ENCODE peak calls at places on chromosomes 6 and 20, in four cellular contexts. P is H1, K is sigmoid colon, H is GM12878. I is an unnamed sample.

GRCh38 chr6:15927531-15928230 is 201.2 kb upstream of the MYLIP start:
- DNase-seq in K (no peak), H (no peak), P (no peak), I (no peak)

GRCh38 chr6:159979136-159979874 is 10.4 kb downstream of the IGF2R start:
- DNase-seq in H (peak; percentile 75), K (no peak), P (no peak), I (no peak)

GRCh38 chr6:40399888-40400468 is 187.2 kb downstream of the LRFN2 start:
- DNase-seq in P (no peak), H (no peak), K (no peak), I (no peak)

GRCh38 chr20:44247131-44247571 is at the start of gene GDAP1L1:
- DNase-seq in P (peak; percentile 80), H (no peak), K (no peak), I (no peak)

GRCh38 chr6:3561745-3562144 is 104.9 kb upstream of the SLC22A23 start:
- DNase-seq in H (no peak), P (no peak), K (no peak), I (no peak)

GRCh38 chr20:10521068-10521834 is 86.1 kb downstream of the SLX4IP start:
- DNase-seq in K (peak; percentile 82), H (no peak), P (no peak), I (no peak)

GRCh38 chr6:54366647-54367327 is 58.5 kb downstream of the TINAG start:
- DNase-seq in K (no peak), H (no peak), P (no peak), I (no peak)

GRCh38 chr6:116267879-116268588 is 11.7 kb downstream of the TSPYL1 start:
- DNase-seq in P (no peak), H (no peak), K (no peak), I (no peak)

GRCh38 chr6:123742626-123743025 is 61.0 kb upstream of the NKAIN2 start:
- DNase-seq in P (no peak), K (no peak), H (no peak), I (no peak)

GRCh38 chr20:11717562-11717961 is 200.1 kb upstream of the BTBD3 start:
- DNase-seq in H (no peak), K (no peak), P (no peak), I (no peak)

GRCh38 chr6:20846602-20847028 is 312.4 kb downstream of the CDKAL1 start:
- DNase-seq in K (no peak), H (peak; percentile 21), P (no peak), I (no peak)

GRCh38 chr6:31129130-31129529 is 8.9 kb upstream of the CDSN start:
- DNase-seq in H (no peak), P (no peak), K (no peak), I (no peak)

GRCh38 chr6:133945158-133945557 is 7.9 kb upstream of the TBPL1 start:
- DNase-seq in H (no peak), P (no peak), K (no peak), I (no peak)

GRCh38 chr6:137261393-137262154 is 42.4 kb upstream of the IFNGR1 start:
- DNase-seq in H (peak; percentile 72), K (no peak), P (no peak), I (no peak)

GRCh38 chr6:138774370-138774769 is 801 bp downstream of the CCDC28A start:
- DNase-seq in K (no peak), P (no peak), H (no peak), I (no peak)

GRCh38 chr6:21931641-21932335 is 338.2 kb downstream of the SOX4 start:
- DNase-seq in K (no peak), H (no peak), P (no peak), I (no peak)

GRCh38 chr6:21933351-21933750 is 339.8 kb downstream of the SOX4 start:
- DNase-seq in H (no peak), P (no peak), K (no peak), I (no peak)

GRCh38 chr6:21924002-21924401 is 330.5 kb downstream of the SOX4 start:
- DNase-seq in P (no peak), K (no peak), H (no peak), I (no peak)

DNA sequence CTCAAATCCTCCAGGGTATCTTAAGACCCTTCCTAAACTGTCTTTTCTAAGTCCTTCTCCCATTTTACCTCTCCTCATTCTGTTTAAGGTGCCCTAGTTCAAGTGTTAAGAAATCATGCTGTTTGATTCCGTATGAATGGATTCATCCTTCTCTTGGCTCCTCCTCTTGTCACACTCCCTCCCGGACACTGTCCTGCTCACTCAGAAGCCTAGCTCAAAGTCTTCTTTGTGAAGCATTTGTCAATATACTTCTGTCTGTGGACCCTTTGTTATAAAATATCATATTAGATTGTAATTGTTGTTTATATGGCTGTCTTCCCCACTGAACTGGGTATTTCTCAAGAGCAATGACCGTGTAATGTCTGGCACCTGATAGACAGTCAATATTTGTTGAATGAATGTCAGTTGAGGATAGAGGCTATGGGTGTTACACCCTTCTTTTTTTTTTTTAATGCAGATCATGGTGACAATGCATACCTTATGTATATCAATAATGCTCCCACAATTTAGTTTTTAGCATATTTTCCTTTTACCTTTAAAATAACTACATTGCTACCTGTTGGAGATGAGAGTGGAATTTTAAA is 335.3 kb downstream of the SOX4 start:
- DNase-seq in P (no peak), H (no peak), K (no peak), I (no peak)
- TF ChIP-seq EP300 in P (no peak), H (no peak), K (no peak), I (no peak)

GRCh38 chr6:102848210-102848609 is 1454.7 kb downstream of the GRIK2 start:
- DNase-seq in K (no peak), H (no peak), P (no peak), I (no peak)
- H3K4me1 ChIP-seq in K (no peaks in the 10 kb centered on the region), H (no peaks in the 10 kb centered on the region), P (no peaks in the 10 kb centered on the region), I (no peaks in the 10 kb centered on the region)

GRCh38 chr6:146200136-146200708 is 171.4 kb downstream of the GRM1 start:
- DNase-seq in P (no peak), K (no peak), H (no peak), I (no peak)
- TF ChIP-seq EP300 in P (no peak), K (no peak), H (no peak), I (no peak)

DNA sequence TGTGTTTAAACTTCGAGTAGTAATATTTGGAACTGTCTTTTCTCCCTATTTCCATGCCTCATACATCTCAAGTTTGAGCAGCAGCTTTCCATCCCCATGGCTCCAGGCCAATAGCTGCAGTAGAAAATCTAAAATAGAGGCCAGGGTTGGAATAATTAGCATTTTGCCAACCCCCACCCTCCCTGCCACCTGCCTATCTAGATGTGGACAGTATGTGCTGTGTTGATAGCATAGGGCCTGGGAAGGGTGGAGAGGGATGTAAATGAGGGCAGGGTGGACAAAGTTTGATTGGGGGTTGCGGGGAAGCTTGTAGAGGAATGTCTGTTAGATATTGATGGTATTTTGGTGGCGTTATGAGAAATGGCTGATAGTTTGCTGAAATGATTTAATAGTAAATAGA is 5.6 kb downstream of the TOP1 start:
- DNase-seq in P (no peak), H (no peak), K (no peak), I (no peak)
- H3K4me1 ChIP-seq in P (peaks cover 11% of the 10 kb centered on the region), H (no peaks in the 10 kb centered on the region), K (no peaks in the 10 kb centered on the region), I (no peaks in the 10 kb centered on the region)

GRCh38 chr20:20491110-20491783 is 123.3 kb downstream of the INSM1 start:
- DNase-seq in P (no peak), H (no peak), K (no peak), I (no peak)

GRCh38 chr20:20493701-20494100 is 125.8 kb downstream of the INSM1 start:
- DNase-seq in K (no peak), P (no peak), H (no peak), I (no peak)

GRCh38 chr20:20491784-20492145 is 123.9 kb downstream of the INSM1 start:
- DNase-seq in P (no peak), H (no peak), K (no peak), I (no peak)

GRCh38 chr20:20490673-20491072 is 122.8 kb downstream of the INSM1 start:
- DNase-seq in H (no peak), P (no peak), K (no peak), I (no peak)

DNA sequence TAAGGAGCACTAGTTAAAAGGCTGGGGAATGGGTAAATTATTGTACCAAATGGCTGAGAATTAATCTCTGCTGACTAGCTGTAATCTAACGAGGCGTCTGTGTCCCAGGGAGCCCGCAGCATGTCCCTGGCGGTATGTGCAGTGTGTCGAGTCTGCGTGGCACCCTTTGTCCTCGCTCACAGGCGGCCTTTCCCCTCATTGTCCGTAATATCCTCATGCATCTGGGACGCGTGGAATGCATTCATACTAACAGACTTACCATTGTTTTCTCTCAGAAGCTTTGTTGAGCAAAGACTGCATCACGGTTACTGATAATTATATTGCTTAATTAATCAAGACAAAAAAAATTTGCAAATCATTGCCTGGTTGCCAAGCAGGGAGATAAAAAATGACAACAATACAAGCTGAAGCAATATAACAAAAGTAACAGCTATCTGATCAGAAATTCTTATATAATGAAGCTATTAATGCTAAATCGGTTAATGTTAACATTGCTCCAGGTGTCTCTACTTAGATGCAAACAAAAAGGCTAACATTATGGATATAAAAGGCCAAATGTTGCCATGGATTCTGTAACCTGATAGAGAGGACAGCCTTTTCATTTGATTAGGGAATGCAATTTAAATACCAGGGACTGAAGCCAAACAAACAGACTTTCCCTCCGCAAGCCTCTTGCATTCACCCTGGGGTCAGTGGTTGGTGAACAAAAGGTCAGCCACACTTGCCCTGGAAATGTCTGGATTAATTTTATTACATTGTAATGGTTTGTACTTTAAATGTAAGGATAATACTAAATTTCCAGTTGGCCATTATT is 124.8 kb downstream of the INSM1 start:
- DNase-seq in H (no peak), K (peak; percentile 69), P (no peak), I (no peak)
- TF ChIP-seq EP300 in H (no peak), K (no peak), P (no peak), I (peak; percentile 61)

GRCh38 chr6:6690144-6690483 is 101.6 kb downstream of the LY86 start:
- DNase-seq in P (no peak), H (no peak), K (no peak), I (no peak)
- H3K4me1 ChIP-seq in P (peaks cover 27% of the 10 kb centered on the region), H (peaks cover 29% of the 10 kb centered on the region), K (no peaks in the 10 kb centered on the region), I (peaks cover 22% of the 10 kb centered on the region)